ENCODE peak calls at places on chromosomes 7 and 10, in eight cellular contexts. Q, O, G, H, K, R, V and X are unnamed samples.

GRCh38 chr7:38398725-38399321 is 125.4 kb upstream of the TARP start:
- DNase-seq in Q (peak), O (peak), G (peak), H (peak), K (peak), R (no peak), V (peak), X (peak)

GRCh38 chr10:69742928-69743602 is 58.6 kb upstream of the COL13A1 start:
- DNase-seq in Q (peak), O (no peak), G (peak), H (no peak), K (no peak), R (no peak), V (peak), X (no peak)

GRCh38 chr7:158549176-158549833 is 38.3 kb downstream of the PTPRN2 start:
- DNase-seq in Q (no peak), O (no peak), G (peak), H (no peak), K (no peak), R (no peak), V (no peak), X (no peak)

GRCh38 chr10:86779267-86780017 is 23.0 kb downstream of the BMPR1A start:
- DNase-seq in Q (peak), O (no peak), G (no peak), H (no peak), K (no peak), R (peak), V (no peak), X (no peak)

GRCh38 chr7:79702116-79702515 is 248.6 kb upstream of the MAGI2 start:
- DNase-seq in Q (no peak), O (no peak), G (no peak), H (no peak), K (no peak), R (peak), V (no peak), X (no peak)

GRCh38 chr7:130071701-130072622 is 1.6 kb downstream of the KLHDC10 start:
- DNase-seq in Q (peak), O (peak), G (peak), H (peak), K (peak), R (peak), V (peak), X (peak)

GRCh38 chr7:43612599-43613589 is 30.0 kb downstream of the STK17A start:
- DNase-seq in Q (peak), O (no peak), G (no peak), H (no peak), K (no peak), R (no peak), V (no peak), X (no peak)

GRCh38 chr10:121900443-121901174 is 27.2 kb downstream of the ATE1 start:
- DNase-seq in Q (peak), O (peak), G (peak), H (peak), K (peak), R (peak), V (peak), X (peak)

GRCh38 chr10:124523301-124523871 is 61.8 kb downstream of the LHPP start:
- DNase-seq in Q (no peak), O (no peak), G (peak), H (no peak), K (no peak), R (no peak), V (no peak), X (no peak)

GRCh38 chr7:128710391-128710930 is 28.7 kb upstream of the CALU start:
- DNase-seq in Q (peak), O (no peak), G (no peak), H (no peak), K (no peak), R (peak), V (no peak), X (no peak)

GRCh38 chr10:109183366-109183765 is 739.9 kb downstream of the XPNPEP1 start:
- DNase-seq in Q (peak), O (no peak), G (no peak), H (no peak), K (no peak), R (no peak), V (no peak), X (no peak)

GRCh38 chr10:132878091-132878729 is 64.2 kb downstream of the CFAP46 start:
- DNase-seq in Q (no peak), O (no peak), G (no peak), H (no peak), K (no peak), R (no peak), V (no peak), X (no peak)

GRCh38 chr7:45718464-45719330 is 144.5 kb downstream of the ADCY1 start:
- DNase-seq in Q (no peak), O (no peak), G (no peak), H (no peak), K (no peak), R (no peak), V (no peak), X (no peak)

GRCh38 chr10:2895616-2896196 is 171.6 kb upstream of the PFKP start:
- DNase-seq in Q (no peak), O (no peak), G (no peak), H (no peak), K (no peak), R (no peak), V (no peak), X (no peak)

GRCh38 chr7:64307254-64308018 is 6.3 kb upstream of the ZNF736 start:
- DNase-seq in Q (peak), O (peak), G (peak), H (peak), K (peak), R (peak), V (peak), X (no peak)

GRCh38 chr7:31825576-31825975 is 138.6 kb downstream of the PPP1R17 start:
- DNase-seq in Q (no peak), O (no peak), G (no peak), H (no peak), K (no peak), R (no peak), V (no peak), X (no peak)